ENCODE peak calls at places on chromosomes 13 and 19, in seven cellular contexts. Z is MCF 10A; M is stimulated activated CD4-positive, alpha-beta T cell treated with anti-CD3 and anti-CD28 coated beads, Interleukin-4, amount 100 ng/mL, for 48 hours; U is stimulated activated CD8-positive, alpha-beta memory T cell treated with anti-CD3 and anti-CD28 coated beads, Interleukin-2, amount 100 ng/mL, for 1 hour; B is psoas muscle; R is foreskin fibroblast; Y is left colon. Q is an unnamed sample.

GRCh38 chr13:28355822-28356371 is 139.0 kb downstream of the FLT1 start:
- DNase-seq in Z (no peak), M (peak), U (no peak), B (no peak), Y (no peak), R (peak), Q (no peak)

GRCh38 chr13:31264146-31264545 is 64.4 kb downstream of the B3GLCT start:
- DNase-seq in Z (no peak), R (no peak), M (no peak), U (no peak), Y (no peak), B (no peak), Q (no peak)

GRCh38 chr19:52428937-52429336 is at the start of gene ZNF534:
- DNase-seq in B (no peak), U (no peak), Z (no peak), R (no peak), M (no peak), Y (no peak), Q (no peak)

GRCh38 chr13:91922969-91923592 is 524.7 kb downstream of the GPC5 start:
- DNase-seq in Y (no peak), Z (peak), U (no peak), M (no peak), R (no peak), B (no peak), Q (no peak)

GRCh38 chr13:98540476-98540875 is 36.4 kb downstream of the STK24 start:
- DNase-seq in B (no peak), U (no peak), M (no peak), R (no peak), Z (no peak), Y (no peak), Q (no peak)

GRCh38 chr13:31756346-31756745 is 17.0 kb downstream of the RXFP2 start:
- DNase-seq in Z (peak), Y (no peak), R (peak), B (no peak), U (no peak), M (no peak), Q (no peak)

GRCh38 chr19:53103141-53103902 is at the start of gene ZNF160:
- DNase-seq in U (peak), B (peak), R (peak), Y (peak), Z (peak), M (peak), Q (peak)

GRCh38 chr13:46553886-46554855 is 1.2 kb downstream of the LRCH1 start:
- DNase-seq in M (peak), R (peak), Z (peak), B (peak), Y (peak), U (no peak), Q (peak)

GRCh38 chr13:72545030-72545719 is 182.3 kb downstream of the MZT1 start:
- DNase-seq in M (no peak), B (no peak), Y (no peak), U (no peak), Z (no peak), R (no peak), Q (no peak)

GRCh38 chr13:51125495-51126226 is 14.6 kb upstream of the C13orf42 start:
- DNase-seq in R (peak), Y (no peak), B (peak), U (peak), Z (peak), M (peak), Q (peak)

GRCh38 chr19:45428385-45429231 is 4.9 kb upstream of the ERCC1 start:
- DNase-seq in M (no peak), B (peak), U (no peak), Z (no peak), R (peak), Y (no peak), Q (peak)

GRCh38 chr13:99425485-99426341 is 75.6 kb upstream of the TM9SF2 start:
- DNase-seq in Y (no peak), U (no peak), M (no peak), B (no peak), Z (no peak), R (no peak), Q (no peak)

GRCh38 chr13:21039097-21039800 is 22.1 kb downstream of the LATS2 start:
- DNase-seq in Z (no peak), M (no peak), U (no peak), Y (no peak), R (no peak), B (no peak), Q (no peak)

GRCh38 chr19:52007436-52007804 is 591 bp downstream of the ZNF615 start:
- DNase-seq in U (no peak), Y (no peak), R (no peak), B (no peak), Z (no peak), M (no peak), Q (no peak)

GRCh38 chr13:50893211-50893852 is 16.3 kb upstream of the RNASEH2B start:
- DNase-seq in B (no peak), Z (no peak), M (no peak), U (no peak), Y (no peak), R (peak), Q (no peak)

GRCh38 chr19:33254245-33254824 is 28.7 kb upstream of the SLC7A10 start:
- DNase-seq in R (no peak), B (no peak), Z (no peak), U (no peak), M (no peak), Y (no peak), Q (no peak)

GRCh38 chr19:44891016-44891882 is at the start of gene TOMM40:
- DNase-seq in B (peak), R (peak), M (peak), Y (no peak), Z (peak), U (peak), Q (no peak)

GRCh38 chr13:27954406-27954851 is 14.7 kb downstream of the CDX2 start:
- DNase-seq in B (no peak), M (no peak), Z (no peak), U (no peak), Y (peak), R (peak), Q (peak)

GRCh38 chr19:6876790-6877189 is 10.6 kb upstream of the ADGRE1 start:
- DNase-seq in B (no peak), R (no peak), Z (no peak), M (no peak), Y (no peak), U (no peak), Q (no peak)

GRCh38 chr19:18839465-18840287 is 7.9 kb downstream of the UPF1 start:
- DNase-seq in Z (no peak), Y (peak), R (peak), M (no peak), U (no peak), B (no peak), Q (peak)

GRCh38 chr19:30450101-30450500 is 77.9 kb downstream of the ZNF536 start:
- DNase-seq in Z (no peak), M (no peak), Y (no peak), U (no peak), R (peak), B (no peak), Q (no peak)

GRCh38 chr19:38289955-38290354 is 14.1 kb upstream of the C19orf33 start:
- DNase-seq in U (no peak), R (no peak), Z (no peak), Y (no peak), B (no peak), M (no peak), Q (no peak)

GRCh38 chr19:49921871-49922755 is 6.9 kb upstream of the ATF5 start:
- DNase-seq in Y (no peak), U (no peak), Z (peak), R (peak), M (no peak), B (peak), Q (no peak)

GRCh38 chr19:24140591-24140990 is 53.6 kb downstream of the ZNF254 start:
- DNase-seq in R (no peak), B (no peak), Z (no peak), Y (no peak), M (no peak), U (no peak), Q (no peak)